ENCODE peak calls at places on chromosomes 7 and 10, in five cellular contexts. One of them, this sample, is unnamed.

GRCh38 chr10:73647875-73648228 is 6.6 kb upstream of the MYOZ1 start:
- DNase-seq in glomerular endothelial cell: no peak
- DNase-seq in bronchial epithelial cell: no peak
- DNase-seq in BJ: no peak
- DNase-seq in T-cell: no peak
- DNase-seq in this sample: no peak

GRCh38 chr10:130934333-130935035 is 377.0 kb downstream of the TCERG1L start:
- DNase-seq in glomerular endothelial cell: no peak
- DNase-seq in bronchial epithelial cell: no peak
- DNase-seq in BJ: no peak
- DNase-seq in T-cell: no peak
- DNase-seq in this sample: no peak

GRCh38 chr7:112005205-112005604 is 201.0 kb downstream of the DOCK4 start:
- DNase-seq in glomerular endothelial cell: no peak
- DNase-seq in bronchial epithelial cell: no peak
- DNase-seq in BJ: no peak
- DNase-seq in T-cell: no peak
- DNase-seq in this sample: no peak

GRCh38 chr10:17428616-17429097 is 25.7 kb downstream of the ST8SIA6 start:
- DNase-seq in glomerular endothelial cell: no peak
- DNase-seq in bronchial epithelial cell: no peak
- DNase-seq in BJ: no peak
- DNase-seq in T-cell: peak
- DNase-seq in this sample: no peak

GRCh38 chr10:132993271-132994260 is 51.2 kb upstream of the CFAP46 start:
- DNase-seq in glomerular endothelial cell: no peak
- DNase-seq in bronchial epithelial cell: no peak
- DNase-seq in BJ: no peak
- DNase-seq in T-cell: no peak
- DNase-seq in this sample: no peak

GRCh38 chr10:124917168-124917938 is 24.6 kb upstream of the ZRANB1 start:
- DNase-seq in glomerular endothelial cell: no peak
- DNase-seq in bronchial epithelial cell: peak
- DNase-seq in BJ: no peak
- DNase-seq in T-cell: peak
- DNase-seq in this sample: peak

GRCh38 chr10:15180736-15181135 is 12.2 kb upstream of the NMT2 start:
- DNase-seq in glomerular endothelial cell: no peak
- DNase-seq in bronchial epithelial cell: no peak
- DNase-seq in BJ: no peak
- DNase-seq in T-cell: no peak
- DNase-seq in this sample: no peak

GRCh38 chr7:92244803-92245486 is 769 bp downstream of the KRIT1 start:
- DNase-seq in glomerular endothelial cell: no peak
- DNase-seq in bronchial epithelial cell: no peak
- DNase-seq in BJ: no peak
- DNase-seq in T-cell: peak
- DNase-seq in this sample: peak

GRCh38 chr7:96266580-96266979 is 55.3 kb downstream of the SLC25A13 start:
- DNase-seq in glomerular endothelial cell: no peak
- DNase-seq in bronchial epithelial cell: peak
- DNase-seq in BJ: no peak
- DNase-seq in T-cell: no peak
- DNase-seq in this sample: no peak

GRCh38 chr10:73113543-73113942 is 3.3 kb downstream of the NUDT13 start:
- DNase-seq in glomerular endothelial cell: no peak
- DNase-seq in bronchial epithelial cell: peak
- DNase-seq in BJ: no peak
- DNase-seq in T-cell: no peak
- DNase-seq in this sample: no peak

GRCh38 chr7:5035276-5035675 is 10.4 kb upstream of the RBAK start:
- DNase-seq in glomerular endothelial cell: no peak
- DNase-seq in bronchial epithelial cell: no peak
- DNase-seq in BJ: no peak
- DNase-seq in T-cell: no peak
- DNase-seq in this sample: no peak

GRCh38 chr10:86321568-86321967 is 45.0 kb downstream of the GRID1 start:
- DNase-seq in glomerular endothelial cell: no peak
- DNase-seq in bronchial epithelial cell: no peak
- DNase-seq in BJ: no peak
- DNase-seq in T-cell: no peak
- DNase-seq in this sample: no peak

GRCh38 chr10:30046476-30046875 is 12.9 kb downstream of the JCAD start:
- DNase-seq in glomerular endothelial cell: no peak
- DNase-seq in bronchial epithelial cell: no peak
- DNase-seq in BJ: no peak
- DNase-seq in T-cell: no peak
- DNase-seq in this sample: no peak

GRCh38 chr10:99560277-99561126 is 27.8 kb downstream of the NKX2-3 start:
- DNase-seq in glomerular endothelial cell: peak
- DNase-seq in bronchial epithelial cell: peak
- DNase-seq in BJ: no peak
- DNase-seq in T-cell: peak
- DNase-seq in this sample: peak

GRCh38 chr10:78222096-78222790 is 188.6 kb downstream of the RPS24 start:
- DNase-seq in glomerular endothelial cell: no peak
- DNase-seq in bronchial epithelial cell: no peak
- DNase-seq in BJ: no peak
- DNase-seq in T-cell: no peak
- DNase-seq in this sample: no peak

GRCh38 chr7:43648725-43649406 is 66.0 kb downstream of the STK17A start:
- DNase-seq in glomerular endothelial cell: no peak
- DNase-seq in bronchial epithelial cell: peak
- DNase-seq in BJ: no peak
- DNase-seq in T-cell: peak
- DNase-seq in this sample: peak

GRCh38 chr7:44378744-44379143 is 53.4 kb upstream of the CAMK2B start:
- DNase-seq in glomerular endothelial cell: no peak
- DNase-seq in bronchial epithelial cell: peak
- DNase-seq in BJ: peak
- DNase-seq in T-cell: no peak
- DNase-seq in this sample: no peak

GRCh38 chr10:21071001-21071673 is 174.0 kb upstream of the NEBL start:
- DNase-seq in glomerular endothelial cell: no peak
- DNase-seq in bronchial epithelial cell: no peak
- DNase-seq in BJ: no peak
- DNase-seq in T-cell: no peak
- DNase-seq in this sample: no peak

GRCh38 chr7:36175872-36176271 is 22.8 kb downstream of the EEPD1 start:
- DNase-seq in glomerular endothelial cell: no peak
- DNase-seq in bronchial epithelial cell: no peak
- DNase-seq in BJ: no peak
- DNase-seq in T-cell: no peak
- DNase-seq in this sample: no peak

GRCh38 chr7:114988035-114988434 is 66.1 kb downstream of the MDFIC start:
- DNase-seq in glomerular endothelial cell: no peak
- DNase-seq in bronchial epithelial cell: no peak
- DNase-seq in BJ: no peak
- DNase-seq in T-cell: no peak
- DNase-seq in this sample: no peak

This sample was measured in memory B cell.